ENCODE peak calls at places on chromosome 14, in five cellular contexts. One of them, this sample, is unnamed. For H3K36me3, the result is how much of the 10 kb centered on the place peaks cover.

GRCh38 chr14:37641117-37641516 is 45.7 kb downstream of the TTC6 start:
- DNase-seq in GM23248: no peak
- DNase-seq in breast epithelium: no peak
- DNase-seq in H7: no peak
- DNase-seq in DND-41: no peak
- DNase-seq in this sample: no peak

GRCh38 chr14:56145965-56146364 is 27.8 kb downstream of the PELI2 start:
- DNase-seq in GM23248: peak
- DNase-seq in breast epithelium: no peak
- DNase-seq in H7: no peak
- DNase-seq in DND-41: no peak
- DNase-seq in this sample: peak

GRCh38 chr14:95547272-95547625 is 12.4 kb downstream of the GLRX5 start:
- DNase-seq in GM23248: no peak
- DNase-seq in breast epithelium: peak
- DNase-seq in H7: no peak
- DNase-seq in DND-41: no peak
- DNase-seq in this sample: no peak

GRCh38 chr14:63893701-63894458 is 41.1 kb downstream of the SYNE2 start:
- DNase-seq in GM23248: peak
- DNase-seq in breast epithelium: no peak
- DNase-seq in H7: no peak
- DNase-seq in DND-41: no peak
- DNase-seq in this sample: peak

GRCh38 chr14:106694638-106695393 is 1168.4 kb downstream of the TMEM121 start:
- DNase-seq in GM23248: no peak
- DNase-seq in breast epithelium: no peak
- DNase-seq in H7: no peak
- DNase-seq in DND-41: peak
- DNase-seq in this sample: no peak

GRCh38 chr14:55398679-55399078 is 13.0 kb downstream of the ATG14 start:
- DNase-seq in GM23248: peak
- DNase-seq in breast epithelium: no peak
- DNase-seq in H7: no peak
- DNase-seq in DND-41: no peak
- DNase-seq in this sample: peak

GRCh38 chr14:22039938-22040780 is 366.5 kb upstream of the OR4E1 start:
- DNase-seq in GM23248: peak
- DNase-seq in breast epithelium: no peak
- DNase-seq in H7: peak
- DNase-seq in DND-41: peak
- DNase-seq in this sample: peak

GRCh38 chr14:53925201-53925766 is 31.3 kb downstream of the BMP4 start:
- DNase-seq in GM23248: no peak
- DNase-seq in breast epithelium: no peak
- DNase-seq in H7: no peak
- DNase-seq in DND-41: no peak
- DNase-seq in this sample: peak

GRCh38 chr14:77314539-77314938 is 6.1 kb downstream of the POMT2 start:
- DNase-seq in GM23248: no peak
- DNase-seq in breast epithelium: no peak
- DNase-seq in H7: no peak
- DNase-seq in DND-41: no peak
- DNase-seq in this sample: no peak

GRCh38 chr14:76782115-76782884 is 21.0 kb downstream of the VASH1 start:
- DNase-seq in GM23248: no peak
- DNase-seq in breast epithelium: no peak
- DNase-seq in H7: no peak
- DNase-seq in DND-41: no peak
- DNase-seq in this sample: no peak

GRCh38 chr14:26765768-26766550 is 168.1 kb upstream of the NOVA1 start:
- DNase-seq in GM23248: peak
- DNase-seq in breast epithelium: no peak
- DNase-seq in H7: no peak
- DNase-seq in DND-41: no peak
- DNase-seq in this sample: peak

GRCh38 chr14:32010561-32011188 is 66.4 kb upstream of the ARHGAP5 start:
- DNase-seq in GM23248: peak
- DNase-seq in breast epithelium: no peak
- DNase-seq in H7: no peak
- DNase-seq in DND-41: no peak
- DNase-seq in this sample: no peak

GRCh38 chr14:65297744-65298143 is 114.8 kb upstream of the FUT8 start:
- DNase-seq in GM23248: no peak
- DNase-seq in breast epithelium: no peak
- DNase-seq in H7: no peak
- DNase-seq in DND-41: no peak
- DNase-seq in this sample: no peak

GRCh38 chr14:63952933-63953437 is 100.2 kb downstream of the SYNE2 start:
- DNase-seq in GM23248: peak
- DNase-seq in breast epithelium: no peak
- DNase-seq in H7: no peak
- DNase-seq in DND-41: no peak
- DNase-seq in this sample: peak

GRCh38 chr14:28704153-28704552 is 62.4 kb upstream of the FOXG1 start:
- DNase-seq in GM23248: no peak
- DNase-seq in breast epithelium: no peak
- DNase-seq in H7: no peak
- DNase-seq in DND-41: no peak
- DNase-seq in this sample: no peak

GRCh38 chr14:73800970-73801515 is 50.6 kb upstream of the PTGR2 start:
- DNase-seq in GM23248: no peak
- DNase-seq in breast epithelium: no peak
- DNase-seq in H7: no peak
- DNase-seq in DND-41: no peak
- DNase-seq in this sample: no peak

GRCh38 chr14:65637780-65638179 is 225.2 kb downstream of the FUT8 start:
- DNase-seq in GM23248: peak
- DNase-seq in breast epithelium: no peak
- DNase-seq in H7: no peak
- DNase-seq in DND-41: peak
- DNase-seq in this sample: no peak

GRCh38 chr14:70357557-70357956 is 1.9 kb downstream of the COX16 start:
- DNase-seq in GM23248: no peak
- DNase-seq in breast epithelium: no peak
- DNase-seq in H7: no peak
- DNase-seq in DND-41: no peak
- DNase-seq in this sample: no peak

GRCh38 chr14:39607978-39608377 is 175.7 kb upstream of the FBXO33 start:
- DNase-seq in GM23248: no peak
- DNase-seq in breast epithelium: no peak
- DNase-seq in H7: no peak
- DNase-seq in DND-41: no peak
- DNase-seq in this sample: no peak

GRCh38 chr14:24366664-24367505 is 1.1 kb upstream of the NFATC4 start:
- DNase-seq in GM23248: peak
- DNase-seq in breast epithelium: peak
- DNase-seq in H7: peak
- DNase-seq in DND-41: peak
- DNase-seq in this sample: peak

GRCh38 chr14:54727929-54728328 is 161.0 kb downstream of the SAMD4A start:
- DNase-seq in GM23248: peak
- DNase-seq in breast epithelium: no peak
- DNase-seq in H7: no peak
- DNase-seq in DND-41: no peak
- DNase-seq in this sample: no peak

DNA sequence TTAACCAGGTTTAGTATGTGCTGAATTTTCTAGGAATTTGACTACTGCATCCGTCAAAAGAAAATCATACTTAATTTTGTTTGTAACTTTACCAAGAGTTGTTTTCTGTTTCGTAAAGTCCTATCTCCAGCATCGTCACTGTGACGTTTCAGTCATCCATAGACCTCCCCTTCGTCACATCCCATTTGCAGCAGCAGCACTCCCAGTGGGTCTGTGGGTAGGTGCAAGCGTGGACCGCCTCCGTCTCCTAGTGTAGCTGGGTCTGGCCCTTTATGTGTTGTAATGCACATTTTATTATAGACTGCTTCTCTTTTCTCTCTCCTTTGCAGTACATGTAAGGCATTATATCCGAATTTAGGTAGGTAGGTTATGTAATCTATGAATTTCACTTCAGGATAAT is 41.0 kb downstream of the EVL start:
- DNase-seq in GM23248: no peak
- DNase-seq in breast epithelium: peak
- DNase-seq in H7: no peak
- DNase-seq in DND-41: no peak
- DNase-seq in this sample: no peak
- H3K36me3 ChIP-seq in GM23248: under half
- H3K36me3 ChIP-seq in breast epithelium: under half
- H3K36me3 ChIP-seq in H7: under half
- H3K36me3 ChIP-seq in DND-41: half or more
- H3K36me3 ChIP-seq in this sample: under half

GRCh38 chr14:23085458-23085857 is 9.5 kb downstream of the ACIN1 start:
- DNase-seq in GM23248: peak
- DNase-seq in breast epithelium: no peak
- DNase-seq in H7: no peak
- DNase-seq in DND-41: no peak
- DNase-seq in this sample: no peak
- H3K36me3 ChIP-seq in GM23248: half or more
- H3K36me3 ChIP-seq in breast epithelium: under half
- H3K36me3 ChIP-seq in H7: under half
- H3K36me3 ChIP-seq in DND-41: half or more
- H3K36me3 ChIP-seq in this sample: half or more

GRCh38 chr14:68949236-68949965 is 29.7 kb downstream of the ACTN1 start:
- DNase-seq in GM23248: peak
- DNase-seq in breast epithelium: no peak
- DNase-seq in H7: no peak
- DNase-seq in DND-41: no peak
- DNase-seq in this sample: no peak
- H3K36me3 ChIP-seq in GM23248: under half
- H3K36me3 ChIP-seq in breast epithelium: under half
- H3K36me3 ChIP-seq in H7: under half
- H3K36me3 ChIP-seq in DND-41: under half
- H3K36me3 ChIP-seq in this sample: under half

GRCh38 chr14:68886109-68886434 is 93.0 kb downstream of the ACTN1 start:
- DNase-seq in GM23248: no peak
- DNase-seq in breast epithelium: no peak
- DNase-seq in H7: no peak
- DNase-seq in DND-41: no peak
- DNase-seq in this sample: no peak
- H3K36me3 ChIP-seq in GM23248: half or more
- H3K36me3 ChIP-seq in breast epithelium: under half
- H3K36me3 ChIP-seq in H7: under half
- H3K36me3 ChIP-seq in DND-41: half or more
- H3K36me3 ChIP-seq in this sample: half or more

DNA sequence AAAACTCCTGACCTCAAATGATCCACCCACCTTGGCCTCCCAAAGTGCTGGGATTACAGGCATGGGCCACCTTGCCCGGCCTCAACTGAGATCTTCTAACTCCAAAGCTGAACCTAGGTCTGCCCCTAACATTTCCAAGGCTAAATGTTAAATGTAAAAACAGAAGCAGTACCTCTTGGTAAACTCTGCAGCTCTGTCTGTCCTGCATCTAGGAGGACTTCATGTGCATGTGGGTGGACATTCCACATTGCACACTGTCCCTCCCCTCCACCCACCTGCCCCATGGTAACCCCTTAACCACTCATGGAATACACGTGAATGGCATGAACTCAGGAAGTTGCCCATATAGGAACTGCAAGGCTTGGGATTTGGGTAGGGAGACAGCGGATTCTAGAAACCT is 33.1 kb downstream of the SNX6 start:
- DNase-seq in GM23248: no peak
- DNase-seq in breast epithelium: no peak
- DNase-seq in H7: no peak
- DNase-seq in DND-41: no peak
- DNase-seq in this sample: no peak
- H3K36me3 ChIP-seq in GM23248: half or more
- H3K36me3 ChIP-seq in breast epithelium: under half
- H3K36me3 ChIP-seq in H7: under half
- H3K36me3 ChIP-seq in DND-41: half or more
- H3K36me3 ChIP-seq in this sample: half or more

GRCh38 chr14:61744239-61744638 is 18.0 kb upstream of the SNAPC1 start:
- DNase-seq in GM23248: no peak
- DNase-seq in breast epithelium: no peak
- DNase-seq in H7: no peak
- DNase-seq in DND-41: no peak
- DNase-seq in this sample: no peak
- H3K36me3 ChIP-seq in GM23248: half or more
- H3K36me3 ChIP-seq in breast epithelium: under half
- H3K36me3 ChIP-seq in H7: under half
- H3K36me3 ChIP-seq in DND-41: half or more
- H3K36me3 ChIP-seq in this sample: half or more

GRCh38 chr14:74893614-74894091 is 11.9 kb downstream of the DLST start:
- DNase-seq in GM23248: no peak
- DNase-seq in breast epithelium: no peak
- DNase-seq in H7: no peak
- DNase-seq in DND-41: no peak
- DNase-seq in this sample: no peak
- H3K36me3 ChIP-seq in GM23248: half or more
- H3K36me3 ChIP-seq in breast epithelium: under half
- H3K36me3 ChIP-seq in H7: half or more
- H3K36me3 ChIP-seq in DND-41: half or more
- H3K36me3 ChIP-seq in this sample: half or more

DNA sequence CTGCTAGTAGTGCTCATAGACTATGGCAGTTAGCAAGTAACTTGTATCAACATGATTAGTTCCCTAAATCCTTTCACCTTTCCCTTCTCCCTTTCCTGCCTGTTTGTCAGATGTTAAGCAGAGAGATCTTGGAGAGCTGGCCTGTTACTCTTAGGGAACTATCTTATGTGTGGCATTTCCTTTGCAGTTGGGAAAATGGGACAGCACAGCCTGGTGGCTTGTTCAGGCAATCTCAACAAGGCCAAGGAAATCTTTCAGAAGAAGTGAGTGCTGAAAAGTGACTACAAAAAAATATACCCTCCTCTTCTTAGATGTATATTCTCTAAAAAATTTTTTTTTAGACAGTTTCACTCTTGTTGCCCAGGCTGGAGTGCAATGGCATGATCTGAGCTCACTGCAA is 7.4 kb downstream of the PARP2 start:
- DNase-seq in GM23248: peak
- DNase-seq in breast epithelium: no peak
- DNase-seq in H7: no peak
- DNase-seq in DND-41: no peak
- DNase-seq in this sample: no peak
- H3K36me3 ChIP-seq in GM23248: under half
- H3K36me3 ChIP-seq in breast epithelium: under half
- H3K36me3 ChIP-seq in H7: under half
- H3K36me3 ChIP-seq in DND-41: half or more
- H3K36me3 ChIP-seq in this sample: half or more

GRCh38 chr14:92942576-92942975 is 19.6 kb downstream of the CHGA start:
- DNase-seq in GM23248: no peak
- DNase-seq in breast epithelium: no peak
- DNase-seq in H7: no peak
- DNase-seq in DND-41: no peak
- DNase-seq in this sample: no peak
- H3K36me3 ChIP-seq in GM23248: under half
- H3K36me3 ChIP-seq in breast epithelium: under half
- H3K36me3 ChIP-seq in H7: under half
- H3K36me3 ChIP-seq in DND-41: under half
- H3K36me3 ChIP-seq in this sample: under half

GRCh38 chr14:100336618-100337530 is 13.7 kb downstream of the SLC25A47 start:
- DNase-seq in GM23248: no peak
- DNase-seq in breast epithelium: no peak
- DNase-seq in H7: peak
- DNase-seq in DND-41: no peak
- DNase-seq in this sample: no peak
- H3K36me3 ChIP-seq in GM23248: half or more
- H3K36me3 ChIP-seq in breast epithelium: under half
- H3K36me3 ChIP-seq in H7: under half
- H3K36me3 ChIP-seq in DND-41: under half
- H3K36me3 ChIP-seq in this sample: half or more

This sample was measured in adipocyte.